ENCODE peak calls at places on chromosomes 16 and 17, in seven cellular contexts. J, Y, V, F, U, M and T are unnamed samples.

GRCh38 chr17:40551091-40551873 is 14.0 kb downstream of the CCR7 start:
- DNase-seq in V (no peak), F (no peak), M (peak), Y (no peak), U (no peak), J (no peak), T (no peak)

GRCh38 chr17:15652960-15653359 is 31.2 kb downstream of the TRIM16 start:
- DNase-seq in J (no peak), V (no peak), Y (no peak), U (no peak), F (no peak), M (no peak), T (no peak)

GRCh38 chr16:51140112-51140511 is 11.0 kb downstream of the SALL1 start:
- DNase-seq in U (no peak), Y (no peak), M (no peak), V (no peak), J (no peak), F (no peak), T (no peak)

GRCh38 chr17:48555183-48555615 is 10.3 kb upstream of the HOXB2 start:
- DNase-seq in M (no peak), J (no peak), Y (no peak), V (peak), F (no peak), U (peak), T (no peak)

GRCh38 chr16:23651943-23652468 is 10.7 kb downstream of the DCTN5 start:
- DNase-seq in J (no peak), M (no peak), Y (no peak), U (no peak), F (no peak), V (no peak), T (no peak)

GRCh38 chr17:70521821-70522256 is 352.5 kb downstream of the KCNJ2 start:
- DNase-seq in M (no peak), J (no peak), F (no peak), U (peak), V (no peak), Y (no peak), T (no peak)

GRCh38 chr17:59607817-59608403 is 11.8 kb upstream of the CLTC start:
- DNase-seq in M (peak), U (no peak), J (no peak), Y (no peak), V (peak), F (no peak), T (no peak)

GRCh38 chr16:15052747-15053476 is 3.0 kb downstream of the NTAN1 start:
- DNase-seq in Y (no peak), M (no peak), V (no peak), F (no peak), J (no peak), U (no peak), T (no peak)

GRCh38 chr16:53775821-53776431 is 72.0 kb downstream of the FTO start:
- DNase-seq in J (no peak), V (no peak), U (no peak), Y (no peak), M (peak), F (no peak), T (peak)

GRCh38 chr17:31015639-31016038 is 44.8 kb downstream of the RNF135 start:
- DNase-seq in U (no peak), Y (no peak), V (no peak), J (no peak), F (no peak), M (no peak), T (no peak)

GRCh38 chr17:61338000-61338864 is 61.4 kb upstream of the TBX2 start:
- DNase-seq in J (no peak), M (peak), Y (peak), F (no peak), V (no peak), U (no peak), T (no peak)

GRCh38 chr17:74282587-74283370 is 8.7 kb downstream of the DNAI2 start:
- DNase-seq in J (no peak), U (no peak), F (peak), V (peak), M (peak), Y (no peak), T (no peak)

GRCh38 chr17:5509482-5509881 is 23.1 kb downstream of the MIS12 start:
- DNase-seq in J (no peak), U (no peak), M (no peak), Y (no peak), F (no peak), V (no peak), T (no peak)

GRCh38 chr16:8751481-8752311 is 45.7 kb downstream of the TMEM186 start:
- DNase-seq in M (peak), U (peak), F (no peak), V (no peak), J (peak), Y (peak), T (no peak)

GRCh38 chr16:275786-276232 is at the start of gene RGS11:
- DNase-seq in Y (no peak), M (no peak), F (no peak), J (no peak), V (no peak), U (no peak), T (no peak)

GRCh38 chr17:52823155-52823554 is 664.6 kb upstream of the CA10 start:
- DNase-seq in M (peak), F (no peak), U (peak), V (no peak), Y (no peak), J (no peak), T (no peak)

GRCh38 chr17:80474933-80475915 is 1.2 kb downstream of the NPTX1 start:
- DNase-seq in M (no peak), J (no peak), U (no peak), F (no peak), Y (no peak), V (no peak), T (no peak)

GRCh38 chr17:80476877-80477646 is 655 bp upstream of the NPTX1 start:
- DNase-seq in U (no peak), J (no peak), V (peak), Y (no peak), M (no peak), F (no peak), T (no peak)

GRCh38 chr17:80477647-80478478 is 1.5 kb upstream of the NPTX1 start:
- DNase-seq in Y (no peak), F (no peak), J (no peak), V (peak), U (peak), M (no peak), T (no peak)

GRCh38 chr17:80474231-80474932 is 2.0 kb downstream of the NPTX1 start:
- DNase-seq in U (peak), M (no peak), V (peak), F (no peak), Y (peak), J (no peak), T (no peak)

GRCh38 chr17:80475949-80476876 is at the start of gene NPTX1:
- DNase-seq in M (no peak), U (peak), Y (no peak), J (no peak), F (no peak), V (peak), T (no peak)
- TF ChIP-seq EZH2 in M (peak), U (peak), Y (no peak), J (peak), F (no peak), V (no peak), T (no peak)

DNA sequence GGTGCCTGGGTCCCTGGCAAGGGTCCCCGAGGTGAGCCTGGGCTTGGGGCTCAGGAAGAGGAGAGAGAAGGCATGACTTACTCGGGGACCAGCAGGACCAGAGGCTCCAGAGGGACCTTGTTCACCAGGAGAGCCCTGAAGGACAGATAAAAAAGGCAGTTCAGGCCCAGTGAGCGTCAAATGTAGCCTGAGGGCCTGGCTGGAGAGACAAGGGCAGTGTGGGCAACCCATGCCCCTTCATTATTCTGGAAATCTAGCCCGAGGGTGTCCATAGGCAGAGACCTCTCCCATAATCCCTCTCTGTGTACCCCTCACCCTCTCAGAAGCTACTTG is 14.1 kb downstream of the COL1A1 start:
- DNase-seq in U (no peak), Y (no peak), F (no peak), M (no peak), J (no peak), V (no peak), T (no peak)
- H3K9ac ChIP-seq in U (no peak), Y (no peak), F (no peak), M (no peak), J (no peak), V (no peak), T (no peak)

DNA sequence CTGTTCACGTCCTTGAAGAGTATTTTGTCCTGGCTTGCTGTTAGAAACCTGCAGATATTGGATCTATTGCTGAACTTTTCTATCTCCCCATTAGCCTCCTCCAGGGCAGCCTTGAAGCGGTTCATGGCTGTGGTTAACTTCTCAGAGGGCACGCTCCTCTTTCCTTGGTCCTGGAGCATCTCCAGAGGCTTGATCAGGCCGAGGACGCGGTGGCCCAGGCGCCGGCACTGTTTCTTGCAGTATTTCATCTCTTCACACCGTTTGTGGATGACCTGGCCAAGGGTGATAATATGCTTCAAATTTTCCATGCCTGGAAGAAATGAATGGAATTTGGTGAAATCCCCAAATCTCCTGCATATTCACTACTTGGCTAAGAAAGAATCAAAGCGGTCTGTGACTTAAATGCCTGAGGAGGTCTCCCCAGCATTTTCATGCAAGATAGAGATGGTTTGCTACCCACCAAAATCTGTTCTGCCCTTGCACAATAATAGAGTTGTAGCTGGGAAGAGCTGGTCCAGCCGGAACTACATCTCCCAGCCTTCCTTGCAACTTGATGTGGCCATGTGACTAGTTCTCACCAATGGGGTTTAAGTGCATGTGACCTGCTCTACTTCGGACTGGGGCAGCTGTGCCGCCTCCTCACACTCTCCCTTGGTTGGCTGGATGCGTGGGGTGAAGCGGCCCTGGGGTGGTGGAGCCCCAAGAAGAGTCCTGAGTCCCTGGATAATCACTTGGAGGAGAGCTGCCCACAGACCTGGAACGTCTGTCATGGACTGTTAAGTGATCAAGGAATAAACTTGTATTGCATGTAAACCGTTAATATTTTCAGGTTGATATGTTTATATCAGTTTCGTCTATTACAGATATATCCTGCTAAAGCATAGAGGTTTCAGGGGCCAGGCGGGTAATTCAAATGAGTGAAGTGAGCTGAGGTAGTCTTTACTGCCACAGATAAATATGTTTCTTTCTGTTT is 4.9 kb downstream of the MLKL start:
- DNase-seq in U (peak), J (peak), V (peak), M (peak), F (peak), Y (peak), T (peak)
- TF ChIP-seq POLR2AphosphoS5 in U (peak), J (peak), V (peak), M (peak), F (peak), Y (peak), T (peak)

GRCh38 chr16:22308824-22309520 is 11.8 kb downstream of the POLR3E start:
- DNase-seq in F (no peak), Y (no peak), U (no peak), V (no peak), J (no peak), M (no peak), T (no peak)
- TF ChIP-seq EZH2 in F (no peak), Y (no peak), U (no peak), V (no peak), J (no peak), M (no peak), T (no peak)

DNA sequence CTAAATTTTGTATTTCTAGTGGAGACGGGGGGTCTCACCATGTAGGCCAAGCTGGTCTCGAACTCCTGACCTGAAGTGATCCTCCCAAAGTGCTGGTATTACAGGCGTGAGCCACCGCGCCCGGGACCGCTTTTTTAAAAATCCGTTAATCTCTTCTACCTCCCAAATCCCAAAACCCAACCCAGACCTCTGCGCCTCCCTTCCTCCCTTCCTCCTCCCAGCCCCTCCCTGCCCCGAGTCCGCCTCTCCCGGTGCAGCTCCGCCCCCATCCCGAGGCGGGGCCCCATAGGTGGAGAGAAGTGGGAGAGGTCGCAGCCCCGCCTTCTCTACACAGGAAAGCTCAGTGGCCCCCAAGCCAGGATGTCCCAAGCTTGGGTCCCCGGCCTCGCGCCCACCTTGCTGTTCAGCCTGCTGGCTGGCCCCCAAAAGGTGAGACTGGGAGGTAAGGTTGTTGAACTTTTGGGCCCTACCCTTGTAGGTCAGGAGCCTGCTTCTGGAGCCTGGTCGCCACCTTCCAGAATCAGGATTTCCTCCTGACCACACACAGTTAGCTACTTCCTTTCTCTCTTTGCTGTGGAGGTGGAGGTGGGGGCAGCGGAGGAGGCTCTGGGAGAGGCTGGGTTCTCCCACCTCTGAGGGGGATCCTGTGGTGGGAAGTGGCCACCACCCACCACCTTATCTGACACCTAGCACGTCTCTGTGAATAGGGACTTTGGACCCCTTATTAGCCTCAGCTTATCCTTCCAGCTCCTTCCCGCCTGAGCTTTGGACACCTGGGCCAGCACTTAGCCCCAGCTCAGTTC is at the start of gene TMEM92:
- DNase-seq in U (no peak), J (peak), F (no peak), Y (peak), M (no peak), V (peak), T (no peak)
- H3K9ac ChIP-seq in U (no peak), J (peak), F (no peak), Y (peak), M (no peak), V (peak), T (no peak)

DNA sequence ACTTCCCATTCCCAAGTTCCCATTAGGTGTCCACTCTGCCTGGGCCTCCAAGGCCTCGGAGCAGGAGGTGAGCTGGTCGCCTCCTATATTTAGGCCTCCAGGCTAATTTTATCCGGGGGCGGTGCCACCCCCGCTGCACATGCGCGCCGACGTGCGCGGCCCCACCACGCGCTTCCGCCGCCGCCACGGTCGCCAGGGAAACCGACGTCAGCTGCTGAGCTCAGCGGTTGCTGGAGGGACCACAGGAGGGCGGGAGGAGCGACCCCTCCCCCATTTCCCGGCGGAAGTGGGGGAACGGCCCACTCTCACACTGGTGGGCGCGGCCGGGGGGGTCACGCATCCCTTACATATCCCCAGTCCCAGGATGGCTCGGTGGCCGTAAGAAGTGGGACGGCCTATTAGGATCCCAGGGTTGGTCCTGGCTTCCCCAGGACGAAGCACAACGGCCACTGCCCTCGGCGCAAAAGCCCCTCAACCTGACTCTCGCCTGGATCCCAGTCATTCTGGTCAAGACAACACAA is 1.0 kb downstream of the PER1 start:
- DNase-seq in U (peak), F (no peak), V (peak), M (no peak), Y (no peak), J (no peak), T (no peak)
- TF ChIP-seq POLR2AphosphoS5 in U (no peak), F (no peak), V (no peak), M (no peak), Y (peak), J (peak), T (peak)

GRCh38 chr16:86501989-86502855 is 8.1 kb upstream of the FOXF1 start:
- DNase-seq in M (no peak), F (no peak), Y (no peak), V (no peak), J (no peak), U (no peak), T (no peak)
- TF ChIP-seq EZH2 in M (peak), F (no peak), Y (no peak), V (no peak), J (peak), U (no peak), T (no peak)

DNA sequence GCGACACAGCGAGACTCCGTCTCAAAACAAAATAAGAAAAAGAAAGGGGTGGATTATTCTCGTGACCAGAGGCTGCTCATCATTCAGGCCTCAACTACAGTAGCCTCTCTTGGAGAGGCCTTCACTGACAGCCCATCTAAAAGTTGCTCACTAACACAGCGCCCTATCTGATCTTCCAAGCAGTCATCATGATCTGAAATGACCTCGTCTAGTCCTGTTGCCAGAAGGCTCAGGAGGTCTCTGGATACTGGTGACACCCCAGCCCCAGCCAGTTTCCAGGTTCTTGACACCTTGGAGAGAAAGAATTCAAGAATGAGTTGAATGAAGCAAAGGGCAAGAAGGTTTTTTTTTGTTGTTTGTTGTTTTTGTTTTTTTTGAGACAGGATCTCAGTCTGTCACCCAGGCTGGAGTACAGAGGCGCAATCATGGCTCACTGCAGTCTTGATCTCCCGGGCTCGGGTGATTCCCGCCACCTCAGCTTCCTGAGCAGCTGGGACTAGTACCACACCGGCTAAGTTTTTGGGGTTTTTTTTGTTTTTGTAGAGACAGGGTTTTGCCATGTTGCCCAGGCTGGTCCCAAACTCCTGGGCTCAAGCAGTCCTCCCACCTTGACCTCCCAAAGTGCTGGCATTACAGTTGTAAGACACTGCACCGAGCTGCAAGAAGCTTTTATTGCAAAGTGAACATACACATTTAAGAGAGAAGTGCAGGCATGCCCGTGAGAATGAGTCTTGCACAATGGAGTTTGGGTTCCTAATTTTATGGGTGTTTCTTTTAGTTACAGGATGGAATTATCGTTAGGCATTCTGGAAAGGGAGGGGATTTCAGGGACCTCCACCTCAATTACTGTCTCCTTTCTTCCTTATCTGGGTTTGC is 2.7 kb upstream of the ZC3H7A start:
- DNase-seq in U (no peak), F (no peak), V (no peak), J (no peak), Y (no peak), M (no peak), T (no peak)
- H3K9ac ChIP-seq in U (no peak), F (peak), V (peak), J (no peak), Y (no peak), M (no peak), T (no peak)

GRCh38 chr17:56914641-56915263 is 903 bp upstream of the TRIM25 start:
- DNase-seq in J (no peak), Y (peak), M (no peak), F (no peak), U (no peak), V (peak), T (no peak)
- TF ChIP-seq POLR2AphosphoS5 in J (no peak), Y (no peak), M (no peak), F (no peak), U (no peak), V (no peak), T (peak)